ENCODE peak calls at places on chromosomes 6 and 20, in six cellular contexts. K, U, C, H, T and O are unnamed samples.

GRCh38 chr20:8639112-8639778 is 429.6 kb upstream of the PLCB4 start:
- DNase-seq in K (no peak), C (no peak), T (no peak), U (no peak), H (no peak), O (no peak)

GRCh38 chr6:113640046-113640445 is 217.1 kb upstream of the MARCKS start:
- DNase-seq in T (no peak), K (no peak), H (no peak), U (no peak), C (no peak), O (no peak)

GRCh38 chr20:47610247-47610944 is 108.7 kb downstream of the NCOA3 start:
- DNase-seq in H (peak), T (no peak), C (no peak), U (peak), K (peak), O (peak)

GRCh38 chr20:60804240-60804917 is 447.7 kb upstream of the CDH4 start:
- DNase-seq in T (no peak), C (no peak), H (no peak), K (no peak), U (no peak), O (no peak)

GRCh38 chr6:51928320-51928719 is 159.1 kb downstream of the PKHD1 start:
- DNase-seq in T (no peak), H (no peak), C (no peak), U (no peak), K (no peak), O (no peak)

GRCh38 chr6:67608099-67608749 is 1026.9 kb upstream of the ADGRB3 start:
- DNase-seq in K (no peak), T (no peak), U (no peak), H (no peak), C (no peak), O (no peak)

GRCh38 chr6:35050291-35050987 is 90.7 kb downstream of the TCP11 start:
- DNase-seq in H (no peak), C (no peak), K (no peak), T (no peak), U (no peak), O (no peak)

GRCh38 chr20:49216991-49217578 is 2.1 kb upstream of the DDX27 start:
- DNase-seq in K (peak), C (peak), T (peak), U (peak), H (peak), O (peak)

DNA sequence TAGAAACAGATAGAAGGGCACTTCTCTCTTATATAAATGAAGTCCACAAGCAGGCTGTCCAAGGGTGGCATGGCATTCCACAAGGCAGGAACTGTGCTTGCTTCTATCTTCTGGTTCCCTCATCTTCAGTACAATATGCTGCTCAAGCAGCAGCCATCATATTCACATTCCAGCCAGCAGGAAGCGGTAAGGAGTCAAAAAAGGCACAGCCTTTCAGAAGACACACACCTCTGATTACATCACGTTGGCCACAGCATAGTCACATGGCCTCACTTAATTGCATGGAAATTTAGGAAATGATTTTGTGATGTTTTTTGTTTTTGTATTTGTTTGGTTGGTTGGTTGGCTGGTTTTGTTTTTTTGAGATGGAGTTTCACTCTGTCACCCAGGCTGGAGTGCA is 19.0 kb downstream of the REM1 start:
- DNase-seq in T (no peak), U (peak), H (peak), C (no peak), K (peak), O (peak)
- TF ChIP-seq CTCF in T (peak), U (peak), H (peak), C (peak), K (peak), O (peak)

DNA sequence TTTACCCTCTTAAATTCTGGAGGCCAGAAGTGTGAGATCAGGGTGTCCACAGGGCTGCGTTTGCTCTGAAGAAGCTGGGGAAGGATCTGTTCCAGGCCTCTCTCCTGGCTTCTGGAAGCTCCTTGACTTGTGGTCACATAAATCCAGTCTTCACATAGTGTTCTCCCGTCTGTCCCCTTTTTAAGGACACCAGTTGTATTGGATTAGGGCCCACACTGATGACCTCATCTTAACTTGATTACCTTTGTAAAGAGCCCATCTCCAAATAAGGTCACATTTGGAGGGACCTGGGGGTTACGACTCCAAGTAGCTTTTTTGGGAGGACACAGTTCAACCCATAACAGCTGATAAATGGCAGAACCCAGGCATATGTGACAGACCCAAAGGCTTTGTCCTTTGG is 20.0 kb upstream of the WFDC2 start:
- DNase-seq in C (no peak), K (no peak), T (no peak), U (no peak), H (no peak), O (no peak)
- H3K27ac ChIP-seq in C (no peak), K (no peak), T (no peak), U (no peak), H (no peak), O (no peak)

GRCh38 chr6:29375191-29375590 is at the start of gene OR12D3:
- DNase-seq in C (no peak), T (no peak), K (no peak), U (no peak), H (no peak), O (no peak)

DNA sequence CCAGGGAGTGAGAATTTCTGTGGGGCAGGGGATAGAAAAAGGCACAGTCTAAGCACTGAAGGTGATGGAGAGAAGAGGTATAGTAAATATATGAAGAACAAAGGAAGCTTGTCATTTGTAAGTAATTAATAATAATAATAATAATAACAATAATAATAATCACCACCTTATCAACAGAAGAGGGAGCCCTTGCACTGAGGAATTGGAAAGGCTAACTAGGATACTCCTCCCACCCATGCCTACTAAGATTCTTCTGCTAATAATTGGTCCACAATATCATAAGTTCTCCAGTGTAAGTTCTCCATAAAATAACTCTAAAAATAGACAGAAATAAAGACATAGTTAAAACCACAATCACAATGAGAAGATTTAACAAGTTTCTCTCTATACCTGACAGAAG is 912 bp upstream of the OR12D3 start:
- DNase-seq in T (no peak), C (no peak), U (no peak), K (peak), H (no peak), O (no peak)
- TF ChIP-seq CTCF in T (no peak), C (no peak), U (no peak), K (no peak), H (no peak), O (peak)

GRCh38 chr6:149863846-149864577 is at the start of gene LRP11:
- DNase-seq in C (peak), H (peak), U (peak), K (peak), T (peak), O (peak)
- H3K27ac ChIP-seq in C (peak), H (peak), U (peak), K (peak), T (peak), O (peak)

GRCh38 chr6:165654144-165654543 is 8.9 kb downstream of the PDE10A start:
- DNase-seq in H (no peak), T (no peak), K (no peak), C (no peak), U (no peak), O (no peak)
- TF ChIP-seq CTCF in H (no peak), T (no peak), K (no peak), C (no peak), U (no peak), O (no peak)

DNA sequence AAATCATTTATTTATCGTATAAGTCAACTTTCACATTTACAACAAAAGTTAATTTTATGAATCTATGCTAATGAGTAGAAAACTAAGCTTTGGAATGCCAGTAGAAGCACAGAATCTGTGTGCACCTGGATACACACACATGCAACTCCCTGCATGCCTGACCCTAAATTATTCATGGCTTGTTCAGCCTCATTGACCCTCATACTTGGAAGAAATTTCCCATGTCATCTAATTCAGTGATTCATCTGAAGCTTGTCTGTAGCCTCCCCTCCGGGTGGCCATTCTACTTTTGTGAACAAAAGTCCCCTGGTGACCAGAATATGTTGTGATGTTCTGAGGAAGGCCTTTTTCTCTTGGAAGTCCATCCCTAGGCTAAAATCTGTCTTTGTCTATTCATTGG is 1078.4 kb downstream of the KIF16B start:
- DNase-seq in C (no peak), U (no peak), T (no peak), K (no peak), H (no peak), O (no peak)
- H3K27ac ChIP-seq in C (no peak), U (no peak), T (no peak), K (no peak), H (no peak), O (no peak)